ENCODE peak calls at places on chromosome 3, in five cellular contexts. P, Z, L, F and M are unnamed samples. For H3K9me3, the result is how much of the 10 kb centered on the place peaks cover.

GRCh38 chr3:42061711-42062408 is 29.3 kb upstream of the TRAK1 start:
- DNase-seq in Z (peak), F (no peak), P (peak), L (peak), M (no peak)

GRCh38 chr3:27253831-27254230 is 115.4 kb downstream of the NEK10 start:
- DNase-seq in Z (peak), F (no peak), L (peak), P (peak), M (peak)

GRCh38 chr3:167198949-167199348 is 181.1 kb downstream of the ZBBX start:
- DNase-seq in F (no peak), L (no peak), Z (no peak), P (no peak), M (no peak)

GRCh38 chr3:16085884-16086608 is 88.4 kb upstream of the GALNT15 start:
- DNase-seq in F (no peak), L (no peak), P (peak), Z (no peak), M (no peak)

GRCh38 chr3:194278186-194278845 is 72.8 kb downstream of the CPN2 start:
- DNase-seq in F (no peak), Z (no peak), L (no peak), P (no peak), M (no peak)

GRCh38 chr3:139265131-139266016 is 78.4 kb upstream of the MRPS22 start:
- DNase-seq in P (no peak), F (no peak), L (no peak), Z (no peak), M (no peak)

GRCh38 chr3:39177708-39178332 is 14.6 kb downstream of the XIRP1 start:
- DNase-seq in L (peak), F (peak), Z (peak), P (peak), M (peak)

GRCh38 chr3:131561511-131561910 is 58.7 kb upstream of the MRPL3 start:
- DNase-seq in P (no peak), Z (no peak), F (no peak), L (no peak), M (no peak)

GRCh38 chr3:9820944-9821343 is 10.9 kb downstream of the TTLL3 start:
- DNase-seq in Z (peak), F (no peak), L (no peak), P (peak), M (no peak)

GRCh38 chr3:28114893-28115292 is 126.5 kb upstream of the CMC1 start:
- DNase-seq in F (no peak), Z (no peak), L (peak), P (no peak), M (no peak)

GRCh38 chr3:101065962-101066361 is 72.7 kb upstream of the ABI3BP start:
- DNase-seq in Z (no peak), F (no peak), P (peak), L (no peak), M (no peak)

GRCh38 chr3:166697495-166697894 is 682.6 kb downstream of the ZBBX start:
- DNase-seq in Z (no peak), P (no peak), F (no peak), L (no peak), M (no peak)

GRCh38 chr3:48276856-48277641 is 36.1 kb downstream of the ZNF589 start:
- DNase-seq in Z (no peak), F (no peak), P (no peak), L (no peak), M (no peak)

GRCh38 chr3:10753964-10754363 is 62.1 kb upstream of the SLC6A11 start:
- DNase-seq in F (no peak), Z (peak), L (no peak), P (peak), M (no peak)

GRCh38 chr3:170040283-170040907 is 2.6 kb downstream of the GPR160 start:
- DNase-seq in Z (no peak), P (no peak), L (no peak), F (no peak), M (no peak)

GRCh38 chr3:111069974-111070751 is 1.5 kb upstream of the NECTIN3 start:
- DNase-seq in F (no peak), L (no peak), Z (peak), P (peak), M (peak)

GRCh38 chr3:129827765-129828164 is 65.7 kb downstream of the TMCC1 start:
- DNase-seq in F (peak), P (no peak), L (no peak), Z (no peak), M (peak)

GRCh38 chr3:112763258-112763657 is 83.4 kb downstream of the CD200R1L start:
- DNase-seq in P (no peak), Z (no peak), L (no peak), F (no peak), M (no peak)

GRCh38 chr3:165645191-165645590 is 192.0 kb downstream of the BCHE start:
- DNase-seq in P (no peak), L (no peak), Z (no peak), F (no peak), M (no peak)

GRCh38 chr3:148600902-148601765 is 96.6 kb upstream of the AGTR1 start:
- DNase-seq in Z (no peak), L (no peak), F (no peak), P (no peak), M (peak)

GRCh38 chr3:171192176-171192854 is 165.8 kb upstream of the SLC2A2 start:
- DNase-seq in L (no peak), F (no peak), P (peak), Z (no peak), M (no peak)

GRCh38 chr3:172132721-172133311 is 93.4 kb downstream of the FNDC3B start:
- DNase-seq in L (no peak), P (no peak), F (no peak), Z (no peak), M (no peak)

GRCh38 chr3:8733332-8734094 is at the start of gene CAV3:
- DNase-seq in L (no peak), Z (peak), F (no peak), P (peak), M (no peak)

GRCh38 chr3:164577667-164578066 is 500.6 kb downstream of the SI start:
- DNase-seq in L (no peak), F (no peak), Z (no peak), P (no peak), M (no peak)

GRCh38 chr3:120908030-120908802 is at the start of gene STXBP5L:
- DNase-seq in Z (peak), P (peak), F (no peak), L (peak), M (no peak)

GRCh38 chr3:35486295-35486694 is 153.0 kb upstream of the ARPP21 start:
- DNase-seq in F (no peak), L (no peak), P (no peak), Z (no peak), M (no peak)

GRCh38 chr3:111351334-111351733 is 190.7 kb upstream of the CD96 start:
- DNase-seq in L (no peak), P (no peak), F (no peak), Z (peak), M (no peak)

GRCh38 chr3:24853685-24854341 is 359.2 kb upstream of the THRB start:
- DNase-seq in P (no peak), L (no peak), Z (no peak), F (no peak), M (no peak)

GRCh38 chr3:115363071-115363470 is 216.0 kb upstream of the ZBTB20 start:
- DNase-seq in P (peak), Z (no peak), F (no peak), L (no peak), M (no peak)

GRCh38 chr3:37053337-37053736 is 60.0 kb downstream of the MLH1 start:
- DNase-seq in F (no peak), L (no peak), P (no peak), Z (no peak), M (no peak)

GRCh38 chr3:191290311-191291025 is 38.7 kb upstream of the CCDC50 start:
- DNase-seq in F (no peak), Z (no peak), L (no peak), P (peak), M (no peak)

GRCh38 chr3:13123765-13124164 is 50.5 kb upstream of the IQSEC1 start:
- DNase-seq in Z (no peak), P (no peak), F (no peak), L (no peak), M (no peak)

GRCh38 chr3:194592798-194593752 is 40.1 kb downstream of the TMEM44 start:
- DNase-seq in Z (no peak), P (peak), L (peak), F (no peak), M (no peak)

GRCh38 chr3:95971573-95971972 is 842.8 kb upstream of the EPHA6 start:
- DNase-seq in L (no peak), F (no peak), Z (no peak), P (peak), M (no peak)

GRCh38 chr3:123841476-123842238 is 42.5 kb downstream of the MYLK start:
- DNase-seq in L (no peak), Z (no peak), F (no peak), P (no peak), M (no peak)

GRCh38 chr3:123842711-123843110 is 41.4 kb downstream of the MYLK start:
- DNase-seq in P (no peak), F (no peak), L (no peak), Z (no peak), M (no peak)

GRCh38 chr3:123847209-123847608 is 36.9 kb downstream of the MYLK start:
- DNase-seq in Z (no peak), L (no peak), F (no peak), P (no peak), M (no peak)

GRCh38 chr3:123840961-123841360 is 43.2 kb downstream of the MYLK start:
- DNase-seq in F (no peak), P (no peak), L (no peak), Z (no peak), M (no peak)

GRCh38 chr3:123843668-123844067 is 40.5 kb downstream of the MYLK start:
- DNase-seq in Z (no peak), L (no peak), P (peak), F (no peak), M (no peak)
- H3K9me3 ChIP-seq in Z (under half), L (under half), P (under half), F (under half), M (under half)

GRCh38 chr3:122975163-122975923 is 52.2 kb downstream of the SEMA5B start:
- DNase-seq in P (peak), L (no peak), Z (peak), F (no peak), M (no peak)

GRCh38 chr3:122975924-122976293 is 51.7 kb downstream of the SEMA5B start:
- DNase-seq in Z (no peak), F (no peak), L (no peak), P (no peak), M (no peak)

GRCh38 chr3:122978569-122978968 is 49.0 kb downstream of the SEMA5B start:
- DNase-seq in F (no peak), Z (no peak), L (no peak), P (no peak), M (no peak)

GRCh38 chr3:122974764-122975162 is 52.8 kb downstream of the SEMA5B start:
- DNase-seq in L (no peak), P (peak), Z (no peak), F (no peak), M (no peak)

DNA sequence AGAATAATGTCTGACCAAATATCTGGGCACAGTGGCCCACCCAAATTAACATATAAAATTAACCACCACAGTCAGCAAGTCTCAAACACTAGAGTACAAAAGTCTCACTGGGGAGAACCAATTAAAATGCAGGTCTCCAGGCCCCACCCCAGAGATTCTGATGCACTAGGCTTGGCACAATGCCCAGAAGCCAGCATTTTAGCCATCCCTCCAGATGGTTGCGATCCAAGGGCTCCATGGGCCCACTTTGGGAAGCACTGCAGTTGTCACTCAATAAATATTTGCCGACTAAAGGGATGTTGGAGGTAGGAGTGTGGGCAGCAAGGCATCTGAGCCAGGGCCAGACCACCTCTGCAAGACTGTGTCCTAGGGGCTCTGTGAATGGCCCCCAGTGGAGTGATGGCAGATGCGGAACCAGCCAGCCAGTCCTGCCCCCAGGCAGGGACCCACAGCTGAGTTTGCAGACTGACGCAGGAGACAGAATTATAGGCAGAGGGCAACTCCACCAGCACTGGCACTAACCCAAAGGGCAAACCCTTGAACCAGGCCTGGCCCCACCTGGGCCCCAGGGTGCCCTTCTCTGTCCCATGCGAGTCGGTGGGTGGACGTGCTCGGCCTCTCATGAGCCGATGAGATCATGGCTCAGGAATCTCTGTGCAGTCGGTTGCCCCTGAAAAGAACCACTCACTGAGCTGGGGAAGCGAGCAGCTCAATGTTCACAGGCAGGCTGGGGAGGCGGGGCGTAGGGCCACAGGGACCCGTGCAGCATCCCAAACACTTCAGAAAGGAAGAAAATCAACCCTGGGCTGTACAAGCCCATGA is 49.7 kb downstream of the SEMA5B start:
- DNase-seq in P (peak), F (no peak), L (no peak), Z (peak), M (no peak)
- H3K27ac ChIP-seq in P (no peak), F (no peak), L (no peak), Z (no peak), M (no peak)

GRCh38 chr3:53721187-53721946 is 124.9 kb downstream of the CHDH start:
- DNase-seq in L (no peak), P (no peak), F (no peak), Z (no peak), M (no peak)
- TF ChIP-seq CTCF in L (no peak), P (no peak), F (no peak), Z (no peak), M (no peak)

DNA sequence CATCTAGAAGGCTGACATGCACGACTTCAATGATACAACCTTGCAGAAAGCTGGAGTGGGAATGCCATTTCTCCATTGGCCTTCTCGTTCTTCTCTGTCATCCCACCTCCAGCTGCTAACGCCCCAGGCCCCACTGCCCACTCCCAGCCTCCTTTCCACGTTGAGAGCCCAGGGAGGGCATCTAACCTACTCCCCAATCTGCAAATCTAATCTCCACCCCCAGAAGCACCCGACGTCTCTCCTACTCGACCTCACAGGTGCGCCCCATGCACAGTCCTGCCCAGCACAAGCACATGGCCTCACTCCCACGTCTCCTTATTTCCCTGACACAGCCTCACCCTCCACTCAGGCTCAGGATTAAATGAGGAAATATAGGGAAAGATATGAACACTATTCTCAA is 33.4 kb downstream of the IL12A start:
- DNase-seq in L (no peak), Z (no peak), F (no peak), P (no peak), M (no peak)
- H3K9me3 ChIP-seq in L (under half), Z (under half), F (under half), P (under half), M (under half)

GRCh38 chr3:57983734-57984518 is 24.3 kb upstream of the FLNB start:
- DNase-seq in P (peak), L (peak), Z (no peak), F (peak), M (peak)
- H3K27ac ChIP-seq in P (peak), L (no peak), Z (no peak), F (no peak), M (peak)

GRCh38 chr3:126704494-126705214 is 614 bp downstream of the CHCHD6 start:
- DNase-seq in P (no peak), F (no peak), L (no peak), Z (no peak), M (peak)
- TF ChIP-seq CTCF in P (no peak), F (no peak), L (no peak), Z (no peak), M (no peak)

GRCh38 chr3:186552408-186553031 is 8.3 kb upstream of the CRYGS start:
- DNase-seq in P (no peak), F (no peak), Z (no peak), L (no peak), M (no peak)
- H3K9me3 ChIP-seq in P (under half), F (under half), Z (under half), L (under half), M (under half)